ENCODE peak calls at places on chromosomes 11 and 22, in six cellular contexts. B is GM23248, G is neuronal stem cell, Z is transverse colon, Q is Peyer's patch, Y is adrenal gland. K is an unnamed sample.
A peak's percentile ranks its signal among the peaks of the same experiment; 100 is the strongest.

GRCh38 chr11:120819437-120819836 is 204.5 kb upstream of the TBCEL start:
- DNase-seq in B (no peak), G (no peak), Z (no peak), Q (no peak), Y (no peak), K (no peak)

GRCh38 chr11:70120674-70121073 is 42.6 kb downstream of the ANO1 start:
- DNase-seq in B (no peak), G (no peak), Z (no peak), Q (no peak), Y (no peak), K (no peak)

GRCh38 chr11:11641581-11641980 is 19.8 kb upstream of the GALNT18 start:
- DNase-seq in B (no peak), G (no peak), Z (no peak), Q (no peak), Y (no peak), K (no peak)

GRCh38 chr22:32801001-32801435 is 487 bp upstream of the TIMP3 start:
- DNase-seq in B (peak; percentile 48), G (no peak), Z (no peak), Q (no peak), Y (no peak), K (no peak)

GRCh38 chr11:46404476-46405017 is 13.0 kb upstream of the CHRM4 start:
- DNase-seq in B (peak; percentile 20), G (no peak), Z (no peak), Q (no peak), Y (no peak), K (no peak)

GRCh38 chr22:22955866-22956535 is 68.4 kb downstream of the IGLL5 start:
- DNase-seq in B (peak; percentile 82), G (peak; percentile 79), Z (peak; percentile 73), Q (peak; percentile 58), Y (peak; percentile 66), K (peak; percentile 65)

GRCh38 chr22:30402036-30402759 is 5.4 kb downstream of the SEC14L2 start:
- DNase-seq in B (no peak), G (no peak), Z (no peak), Q (no peak), Y (no peak), K (no peak)

GRCh38 chr11:57980201-57980600 is 43.5 kb upstream of the OR9Q1 start:
- DNase-seq in B (no peak), G (no peak), Z (no peak), Q (no peak), Y (no peak), K (no peak)

GRCh38 chr22:35352214-35353111 is 28.4 kb upstream of the HMOX1 start:
- DNase-seq in B (peak; percentile 45), G (no peak), Z (peak; percentile 80), Q (no peak), Y (peak; percentile 54), K (peak; percentile 62)

GRCh38 chr11:84247129-84247528 is 961.0 kb upstream of the CCDC90B start:
- DNase-seq in B (no peak), G (no peak), Z (no peak), Q (no peak), Y (no peak), K (no peak)

GRCh38 chr11:46557684-46558151 is 36.1 kb downstream of the AMBRA1 start:
- DNase-seq in B (peak; percentile 62), G (no peak), Z (no peak), Q (no peak), Y (no peak), K (peak; percentile 36)

GRCh38 chr11:128055576-128056217 is 531.7 kb downstream of the ETS1 start:
- DNase-seq in B (no peak), G (no peak), Z (no peak), Q (no peak), Y (no peak), K (no peak)

GRCh38 chr11:104897891-104898684 is at the start of gene CASP12:
- DNase-seq in B (no peak), G (no peak), Z (no peak), Q (no peak), Y (no peak), K (no peak)

GRCh38 chr11:28461338-28461737 is 353.1 kb downstream of the METTL15 start:
- DNase-seq in B (peak; percentile 58), G (no peak), Z (no peak), Q (no peak), Y (no peak), K (no peak)

GRCh38 chr11:65391007-65391406 is 4.6 kb downstream of the FRMD8 start:
- DNase-seq in B (peak; percentile 67), G (no peak), Z (no peak), Q (no peak), Y (no peak), K (no peak)
- H3K4me3 ChIP-seq in B (peak overlapping the region; percentile 57), G (no peak overlapping the region), Z (no peak overlapping the region), Q (no peak overlapping the region), Y (no peak overlapping the region), K (no peak overlapping the region)

GRCh38 chr22:46583571-46583970 is 36.6 kb upstream of the GRAMD4 start:
- DNase-seq in B (no peak), G (no peak), Z (peak; percentile 5), Q (peak; percentile 31), Y (no peak), K (no peak)

GRCh38 chr22:46581580-46582244 is 38.5 kb upstream of the GRAMD4 start:
- DNase-seq in B (no peak), G (no peak), Z (peak; percentile 59), Q (peak; percentile 65), Y (peak; percentile 28), K (no peak)

GRCh38 chr22:46580940-46581579 is 39.1 kb upstream of the GRAMD4 start:
- DNase-seq in B (no peak), G (no peak), Z (no peak), Q (peak; percentile 53), Y (no peak), K (no peak)

GRCh38 chr22:46584081-46584903 is 35.9 kb upstream of the GRAMD4 start:
- DNase-seq in B (no peak), G (no peak), Z (no peak), Q (peak; percentile 42), Y (no peak), K (no peak)

GRCh38 chr22:46582281-46582811 is 37.8 kb upstream of the GRAMD4 start:
- DNase-seq in B (no peak), G (no peak), Z (peak; percentile 81), Q (peak; percentile 77), Y (no peak), K (no peak)
- H3K4me1 ChIP-seq in B (peaks cover 7% of the 10 kb centered on the region), G (peaks cover 34% of the 10 kb centered on the region), Z (peaks cover 90% of the 10 kb centered on the region), Q (peaks cover 15% of the 10 kb centered on the region), Y (peaks cover 13% of the 10 kb centered on the region), K (peaks cover 16% of the 10 kb centered on the region)

GRCh38 chr11:44726278-44727113 is at the start of gene TSPAN18:
- DNase-seq in B (peak; percentile 32), G (peak; percentile 72), Z (no peak), Q (no peak), Y (peak; percentile 48), K (no peak)

GRCh38 chr11:44727114-44727372 is 281 bp downstream of the TSPAN18 start:
- DNase-seq in B (no peak), G (no peak), Z (no peak), Q (no peak), Y (no peak), K (no peak)

GRCh38 chr11:44728491-44728910 is 1.7 kb downstream of the TSPAN18 start:
- DNase-seq in B (no peak), G (peak; percentile 57), Z (no peak), Q (no peak), Y (peak; percentile 41), K (no peak)

GRCh38 chr11:44728085-44728410 is 1.3 kb downstream of the TSPAN18 start:
- DNase-seq in B (no peak), G (no peak), Z (no peak), Q (no peak), Y (no peak), K (no peak)

DNA sequence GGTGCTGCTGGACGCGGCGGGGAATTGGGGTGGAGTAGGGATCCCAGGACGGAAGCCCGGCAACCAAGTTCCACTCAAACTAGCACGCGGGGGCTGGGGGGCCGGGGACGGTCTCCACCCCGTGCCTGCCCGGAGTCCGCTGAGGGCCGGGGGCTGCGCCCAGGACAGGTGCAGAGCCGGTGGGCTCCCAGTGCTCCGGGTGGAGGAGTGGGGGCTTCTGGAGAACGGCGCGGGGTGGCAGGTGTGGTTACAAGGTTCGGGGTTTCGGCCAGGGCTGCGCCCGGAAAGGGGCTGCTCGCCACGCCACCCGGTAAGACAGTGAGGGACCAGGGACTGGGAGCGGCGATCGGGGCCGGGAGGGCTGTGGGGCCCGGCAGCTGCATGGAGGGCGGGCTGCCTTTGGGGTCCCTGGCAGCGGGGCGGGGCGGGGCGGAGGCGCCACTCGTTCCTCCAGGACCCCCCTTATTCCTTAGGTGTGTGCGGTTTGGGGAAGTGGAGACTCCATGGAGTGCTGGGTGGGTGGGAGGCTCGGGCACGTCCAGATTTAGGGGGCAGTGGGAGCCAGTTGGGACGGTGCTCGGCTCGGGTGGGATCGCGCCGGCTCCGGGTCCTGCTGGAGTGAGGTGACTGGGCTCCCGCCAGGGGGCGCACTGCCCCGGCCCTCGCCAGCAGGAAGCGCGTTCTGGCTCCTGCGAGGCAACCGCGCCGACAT is 767 bp downstream of the TSPAN18 start:
- DNase-seq in B (peak; percentile 82), G (peak; percentile 89), Z (peak; percentile 78), Q (peak; percentile 85), Y (peak; percentile 88), K (peak; percentile 71)
- H3K4me3 ChIP-seq in B (peak overlapping the region; percentile 66), G (peak overlapping the region; percentile 81), Z (peak overlapping the region; percentile 45), Q (peak overlapping the region; percentile 64), Y (no peak overlapping the region), K (peak overlapping the region; percentile 60)

GRCh38 chr11:67422894-67423293 is 5.4 kb upstream of the RPS6KB2 start:
- DNase-seq in B (no peak), G (no peak), Z (no peak), Q (no peak), Y (no peak), K (no peak)
- H3K4me1 ChIP-seq in B (no peaks in the 10 kb centered on the region), G (peaks cover 9% of the 10 kb centered on the region), Z (peaks cover 18% of the 10 kb centered on the region), Q (no peaks in the 10 kb centered on the region), Y (peaks cover 12% of the 10 kb centered on the region), K (peaks cover 9% of the 10 kb centered on the region)